ENCODE peak calls at places on chromosomes 13 and 19, in eight cellular contexts. L, W, R, U, S, N, D and I are unnamed samples.

GRCh38 chr13:21707586-21707985 is 36.7 kb downstream of the FGF9 start:
- DNase-seq in L (no peak), W (no peak), R (no peak), U (no peak), S (no peak), N (no peak), D (no peak), I (no peak)

GRCh38 chr19:41434450-41434849 is 5.3 kb downstream of the DMAC2 start:
- DNase-seq in L (no peak), W (no peak), R (no peak), U (no peak), S (no peak), N (no peak), D (no peak), I (no peak)

GRCh38 chr19:41323023-41323422 is 13.1 kb downstream of the CCDC97 start:
- DNase-seq in L (no peak), W (peak; percentile 79), R (no peak), U (no peak), S (peak; percentile 92), N (no peak), D (no peak), I (peak; percentile 51)

GRCh38 chr19:7213628-7214328 is 80.4 kb downstream of the INSR start:
- DNase-seq in L (no peak), W (no peak), R (no peak), U (no peak), S (no peak), N (no peak), D (no peak), I (no peak)

GRCh38 chr19:57803265-57803593 is 11.5 kb downstream of the ZNF552 start:
- DNase-seq in L (no peak), W (no peak), R (no peak), U (no peak), S (no peak), N (no peak), D (no peak), I (no peak)

GRCh38 chr13:22092791-22093545 is 422.1 kb downstream of the FGF9 start:
- DNase-seq in L (no peak), W (no peak), R (no peak), U (no peak), S (peak; percentile 83), N (no peak), D (no peak), I (no peak)

GRCh38 chr19:11737964-11738745 is 591 bp downstream of the ZNF823 start:
- DNase-seq in L (peak; percentile 84), W (peak; percentile 22), R (peak; percentile 56), U (peak; percentile 33), S (peak; percentile 12), N (peak; percentile 84), D (peak; percentile 27), I (peak; percentile 85)

GRCh38 chr13:42086582-42086981 is 38.1 kb downstream of the DGKH start:
- DNase-seq in L (no peak), W (no peak), R (no peak), U (no peak), S (no peak), N (no peak), D (no peak), I (no peak)

GRCh38 chr13:41284512-41285288 is 21.3 kb upstream of the MTRF1 start:
- DNase-seq in L (no peak), W (peak; percentile 88), R (no peak), U (no peak), S (peak; percentile 88), N (no peak), D (no peak), I (no peak)

GRCh38 chr13:42807236-42807635 is 25.9 kb downstream of the FAM216B start:
- DNase-seq in L (no peak), W (no peak), R (no peak), U (no peak), S (peak; percentile 20), N (no peak), D (no peak), I (no peak)

GRCh38 chr13:96898855-96899254 is 95.4 kb downstream of the OXGR1 start:
- DNase-seq in L (no peak), W (no peak), R (no peak), U (peak; percentile 22), S (no peak), N (no peak), D (no peak), I (no peak)

GRCh38 chr13:77112961-77113360 is 86.0 kb upstream of the FBXL3 start:
- DNase-seq in L (no peak), W (no peak), R (no peak), U (no peak), S (no peak), N (no peak), D (no peak), I (no peak)

GRCh38 chr19:18295034-18295451 is 13.6 kb upstream of the JUND start:
- DNase-seq in L (no peak), W (no peak), R (no peak), U (no peak), S (no peak), N (no peak), D (no peak), I (no peak)

GRCh38 chr19:10295847-10296591 is 6.3 kb downstream of the ICAM5 start:
- DNase-seq in L (no peak), W (no peak), R (no peak), U (no peak), S (no peak), N (no peak), D (no peak), I (no peak)

GRCh38 chr13:61029064-61029463 is 386.6 kb downstream of the PCDH20 start:
- DNase-seq in L (no peak), W (no peak), R (no peak), U (no peak), S (no peak), N (no peak), D (no peak), I (no peak)

GRCh38 chr19:860481-861098 is 1.1 kb downstream of the CFD start:
- DNase-seq in L (no peak), W (peak; percentile 50), R (peak; percentile 88), U (no peak), S (peak; percentile 75), N (peak; percentile 84), D (peak; percentile 63), I (peak; percentile 93)

GRCh38 chr19:38614289-38614688 is 3.5 kb downstream of the MAP4K1 start:
- DNase-seq in L (no peak), W (no peak), R (no peak), U (no peak), S (no peak), N (no peak), D (no peak), I (no peak)

GRCh38 chr13:38636106-38636505 is 50.8 kb upstream of the FREM2 start:
- DNase-seq in L (no peak), W (no peak), R (no peak), U (no peak), S (no peak), N (no peak), D (no peak), I (no peak)

GRCh38 chr19:35178701-35179100 is 24.2 kb downstream of the FXYD5 start:
- DNase-seq in L (no peak), W (peak; percentile 30), R (no peak), U (no peak), S (no peak), N (no peak), D (no peak), I (no peak)

GRCh38 chr19:50542825-50543428 is 25.3 kb downstream of the LRRC4B start:
- DNase-seq in L (no peak), W (no peak), R (no peak), U (no peak), S (no peak), N (no peak), D (no peak), I (no peak)